ENCODE peak calls at places on chromosomes 13 and 19, in eight cellular contexts. W is choroid plexus epithelial cell; L is WTC11; M is NCI-H1436; X is stimulated activated naive CD4-positive, alpha-beta T cell treated with Interleukin-2 at 50 U/mL for 16 hours; K is hypothalamus; T is stimulated activated CD8-positive, alpha-beta memory T cell treated with anti-CD3 and anti-CD28 coated beads, Interleukin-4, amount 100 ng/mL, for 4 hours; F is activated naive CD8-positive, alpha-beta T cell treated with anti-CD3 and anti-CD28 coated beads, Interleukin-2, amount 50 U/mL, for 16 hours. E is an unnamed sample.

GRCh38 chr13:53499551-53499950 is 470.9 kb downstream of the OLFM4 start:
- DNase-seq in W (no peak), L (no peak), M (no peak), X (no peak), K (no peak), T (no peak), F (no peak), E (no peak)

GRCh38 chr19:48551437-48552302 is at the start of gene SULT2B1:
- DNase-seq in W (no peak), L (no peak), M (peak), X (no peak), K (no peak), T (no peak), F (no peak), E (no peak)

GRCh38 chr13:96984061-96984508 is 10.2 kb downstream of the OXGR1 start:
- DNase-seq in W (peak), L (peak), M (peak), X (no peak), K (no peak), T (no peak), F (no peak), E (no peak)

GRCh38 chr19:752652-753517 is 2.0 kb downstream of the MISP start:
- DNase-seq in W (peak), L (no peak), M (no peak), X (no peak), K (no peak), T (no peak), F (no peak), E (no peak)

GRCh38 chr13:50400930-50401553 is 385.8 kb downstream of the KCNRG start:
- DNase-seq in W (peak), L (no peak), M (no peak), X (no peak), K (no peak), T (no peak), F (no peak), E (no peak)

GRCh38 chr19:3324405-3324856 is 42.0 kb upstream of the NFIC start:
- DNase-seq in W (no peak), L (peak), M (no peak), X (peak), K (no peak), T (peak), F (peak), E (no peak)

GRCh38 chr19:1304197-1304924 is 18.7 kb downstream of the EFNA2 start:
- DNase-seq in W (no peak), L (no peak), M (no peak), X (no peak), K (no peak), T (no peak), F (no peak), E (peak)

GRCh38 chr19:29129148-29129547 is 83.8 kb downstream of the UQCRFS1 start:
- DNase-seq in W (no peak), L (no peak), M (no peak), X (no peak), K (no peak), T (no peak), F (no peak), E (no peak)

GRCh38 chr19:54952591-54953344 is 5.4 kb upstream of the NLRP7 start:
- DNase-seq in W (peak), L (no peak), M (no peak), X (no peak), K (peak), T (no peak), F (no peak), E (no peak)

GRCh38 chr19:7769171-7769570 is 6.1 kb downstream of the CLEC4M start:
- DNase-seq in W (no peak), L (no peak), M (no peak), X (no peak), K (no peak), T (no peak), F (no peak), E (no peak)

GRCh38 chr13:103277099-103277498 is 210.9 kb upstream of the SLC10A2 start:
- DNase-seq in W (no peak), L (no peak), M (no peak), X (no peak), K (no peak), T (no peak), F (no peak), E (no peak)

GRCh38 chr13:35953537-35954206 is 177.5 kb downstream of the DCLK1 start:
- DNase-seq in W (peak), L (peak), M (peak), X (no peak), K (peak), T (no peak), F (no peak), E (no peak)

E was measured in left lobe of liver.